ENCODE peak calls at places on chromosomes 16 and 17, in nine cellular contexts. P is ovary, S is upper lobe of left lung, J is A549, O is K562, M is tibial nerve, Q is SK-N-SH, B is transverse colon, R is stomach. I is an unnamed sample.

GRCh38 chr16:48535831-48536599 is 74.0 kb downstream of the N4BP1 start:
- DNase-seq in B (peak; percentile 36), O (no peak), J (no peak), Q (no peak), M (peak; percentile 34), S (peak; percentile 46), P (peak; percentile 58), R (no peak), I (peak; percentile 77)

GRCh38 chr16:53518550-53519416 is 15.8 kb upstream of the AKTIP start:
- DNase-seq in Q (no peak), R (peak; percentile 58), S (no peak), B (peak; percentile 71), O (no peak), M (no peak), P (no peak), J (no peak), I (no peak)

GRCh38 chr16:17481741-17482140 is 11.0 kb upstream of the XYLT1 start:
- DNase-seq in B (no peak), J (no peak), S (no peak), R (no peak), M (no peak), P (no peak), O (no peak), Q (no peak), I (no peak)

GRCh38 chr16:83588070-83588469 is 219.7 kb upstream of the HSBP1 start:
- DNase-seq in O (no peak), P (no peak), S (peak; percentile 35), J (no peak), Q (no peak), M (no peak), R (no peak), B (no peak), I (no peak)

GRCh38 chr16:57562669-57563486 is 20.4 kb downstream of the ADGRG5 start:
- DNase-seq in O (peak; percentile 37), J (no peak), S (peak; percentile 45), Q (no peak), P (no peak), R (no peak), M (no peak), B (no peak), I (no peak)

GRCh38 chr17:74493381-74493833 is 27.0 kb downstream of the CD300A start:
- DNase-seq in S (no peak), M (peak; percentile 42), B (peak; percentile 75), P (peak; percentile 56), Q (peak; percentile 81), J (peak; percentile 75), O (peak; percentile 68), R (peak; percentile 78), I (peak; percentile 78)

GRCh38 chr17:16407911-16408588 is 7.3 kb upstream of the TRPV2 start:
- DNase-seq in Q (peak; percentile 76), M (peak; percentile 65), O (no peak), J (peak; percentile 60), S (no peak), P (peak; percentile 70), B (peak; percentile 71), R (peak; percentile 78), I (no peak)

GRCh38 chr16:78310196-78310595 is 210.7 kb downstream of the WWOX start:
- DNase-seq in O (no peak), P (no peak), S (no peak), R (peak; percentile 43), M (no peak), Q (no peak), J (no peak), B (no peak), I (no peak)

GRCh38 chr17:41440531-41441033 is at the start of gene KRT38:
- DNase-seq in S (peak; percentile 51), Q (no peak), B (no peak), R (no peak), P (no peak), O (no peak), J (no peak), M (no peak), I (no peak)

GRCh38 chr17:41444640-41445039 is 3.9 kb upstream of the KRT38 start:
- DNase-seq in M (no peak), B (no peak), O (no peak), J (no peak), Q (no peak), P (no peak), S (no peak), R (no peak), I (no peak)

GRCh38 chr17:41446806-41447205 is 6.0 kb upstream of the KRT38 start:
- DNase-seq in S (no peak), R (no peak), B (no peak), J (no peak), Q (no peak), O (no peak), P (no peak), M (no peak), I (no peak)

GRCh38 chr17:41442772-41443171 is 2.0 kb upstream of the KRT38 start:
- DNase-seq in P (no peak), R (no peak), J (no peak), Q (no peak), B (no peak), S (no peak), M (no peak), O (no peak), I (no peak)

DNA sequence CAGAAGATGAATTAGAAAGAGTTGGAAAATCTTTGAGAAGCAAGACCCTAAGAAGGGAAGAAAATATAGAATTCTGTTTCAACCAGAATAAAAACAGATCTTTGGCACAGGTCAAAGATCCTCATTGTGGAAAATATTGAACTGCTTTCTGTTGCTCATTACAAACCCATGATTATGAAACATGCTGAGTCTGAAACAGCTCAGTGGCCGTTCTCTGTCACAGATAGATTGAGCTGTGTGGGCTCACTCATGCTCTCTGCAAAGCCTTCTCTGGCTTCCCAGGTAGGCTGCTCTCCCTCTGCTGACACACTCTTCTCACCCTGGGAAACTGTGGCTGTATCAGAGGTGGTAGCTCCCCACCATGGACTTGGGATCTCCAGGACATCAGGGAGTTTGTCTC is 3.4 kb upstream of the KRT38 start:
- DNase-seq in R (no peak), Q (no peak), S (no peak), O (no peak), J (no peak), P (no peak), M (no peak), B (no peak), I (no peak)
- TF ChIP-seq EP300 in R (no peak), Q (no peak), S (no peak), O (no peak), J (no peak), P (no peak), M (no peak), B (no peak), I (no peak)

DNA sequence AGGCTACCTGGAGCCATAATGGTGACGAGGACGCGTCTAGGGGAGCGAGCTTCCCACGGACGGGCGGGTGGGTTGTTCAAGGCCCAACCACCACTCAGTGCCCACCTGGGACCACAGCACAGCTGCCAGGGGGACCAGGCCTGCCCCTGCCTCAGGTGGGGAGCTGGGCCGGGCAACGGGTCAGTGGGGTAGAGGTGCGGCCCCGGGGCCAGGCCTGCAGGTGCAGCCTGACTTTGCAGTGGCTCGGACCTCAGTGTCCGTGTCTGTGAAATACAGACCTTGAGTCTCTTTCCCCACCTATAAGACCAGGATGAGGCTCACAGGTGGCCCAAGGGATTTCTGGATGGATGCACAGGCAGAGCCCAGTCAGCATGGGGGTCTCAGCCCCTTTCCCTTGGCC is 43.3 kb downstream of the ACTG1 start:
- DNase-seq in M (no peak), S (peak; percentile 69), O (no peak), R (no peak), P (no peak), B (no peak), J (no peak), Q (no peak), I (no peak)
- TF ChIP-seq EP300 in M (no peak), S (no peak), O (no peak), R (no peak), P (no peak), B (no peak), J (no peak), Q (no peak), I (no peak)

GRCh38 chr17:79975498-79976134 is 60.1 kb downstream of the TBC1D16 start:
- DNase-seq in P (peak; percentile 24), B (no peak), O (no peak), Q (no peak), R (no peak), J (no peak), M (no peak), S (peak; percentile 63), I (peak; percentile 45)

GRCh38 chr17:79977711-79978544 is 57.7 kb downstream of the TBC1D16 start:
- DNase-seq in O (no peak), S (peak; percentile 65), R (no peak), M (no peak), B (no peak), P (peak; percentile 76), Q (peak; percentile 26), J (no peak), I (peak; percentile 61)

GRCh38 chr17:79976451-79976850 is 59.2 kb downstream of the TBC1D16 start:
- DNase-seq in P (peak; percentile 23), J (no peak), B (no peak), O (no peak), Q (no peak), R (no peak), M (no peak), S (no peak), I (peak; percentile 66)

GRCh38 chr17:79977161-79977631 is 58.5 kb downstream of the TBC1D16 start:
- DNase-seq in J (no peak), S (no peak), O (no peak), Q (peak; percentile 15), B (no peak), R (no peak), P (peak; percentile 52), M (no peak), I (peak; percentile 75)

DNA sequence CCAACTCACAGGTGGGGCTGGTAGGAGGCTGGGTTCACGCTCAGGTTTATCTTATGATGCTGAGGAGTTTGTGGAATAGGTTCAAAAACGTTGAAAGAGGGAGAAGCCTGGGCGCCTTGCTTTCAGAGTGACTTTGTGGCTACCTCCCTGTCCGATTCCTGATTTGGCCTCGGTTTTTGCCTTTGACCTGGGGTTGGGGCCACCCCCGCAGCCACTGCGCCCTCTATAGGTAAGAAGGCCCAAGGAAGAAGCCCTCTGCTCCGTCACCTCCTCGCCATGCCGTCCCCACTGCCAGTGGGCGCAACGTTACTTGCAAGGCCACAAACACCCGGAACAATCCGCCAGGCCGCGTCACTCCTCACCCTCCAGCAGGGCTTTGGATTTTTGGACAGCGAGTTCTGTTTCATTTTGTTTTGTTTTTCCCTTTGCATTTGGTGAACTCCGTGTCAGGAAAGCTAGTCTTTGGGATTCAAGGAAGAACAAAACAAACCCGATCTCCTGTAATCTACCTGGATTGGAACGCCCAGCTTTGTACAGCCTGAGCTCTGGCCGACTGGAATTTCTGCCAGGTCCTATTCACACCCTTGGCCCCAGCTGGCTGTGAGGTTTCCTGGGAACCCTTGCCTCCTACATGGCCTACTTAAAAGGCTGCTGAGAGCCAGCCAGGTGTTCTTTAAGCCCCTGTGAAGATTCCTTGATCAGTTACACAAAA is 60.7 kb downstream of the TBC1D16 start:
- DNase-seq in M (no peak), O (peak; percentile 76), Q (peak; percentile 35), R (peak; percentile 71), S (no peak), B (no peak), P (peak; percentile 50), J (peak; percentile 33), I (peak; percentile 72)
- TF ChIP-seq EP300 in M (no peak), O (no peak), Q (no peak), R (no peak), S (no peak), B (no peak), P (no peak), J (no peak), I (no peak)

DNA sequence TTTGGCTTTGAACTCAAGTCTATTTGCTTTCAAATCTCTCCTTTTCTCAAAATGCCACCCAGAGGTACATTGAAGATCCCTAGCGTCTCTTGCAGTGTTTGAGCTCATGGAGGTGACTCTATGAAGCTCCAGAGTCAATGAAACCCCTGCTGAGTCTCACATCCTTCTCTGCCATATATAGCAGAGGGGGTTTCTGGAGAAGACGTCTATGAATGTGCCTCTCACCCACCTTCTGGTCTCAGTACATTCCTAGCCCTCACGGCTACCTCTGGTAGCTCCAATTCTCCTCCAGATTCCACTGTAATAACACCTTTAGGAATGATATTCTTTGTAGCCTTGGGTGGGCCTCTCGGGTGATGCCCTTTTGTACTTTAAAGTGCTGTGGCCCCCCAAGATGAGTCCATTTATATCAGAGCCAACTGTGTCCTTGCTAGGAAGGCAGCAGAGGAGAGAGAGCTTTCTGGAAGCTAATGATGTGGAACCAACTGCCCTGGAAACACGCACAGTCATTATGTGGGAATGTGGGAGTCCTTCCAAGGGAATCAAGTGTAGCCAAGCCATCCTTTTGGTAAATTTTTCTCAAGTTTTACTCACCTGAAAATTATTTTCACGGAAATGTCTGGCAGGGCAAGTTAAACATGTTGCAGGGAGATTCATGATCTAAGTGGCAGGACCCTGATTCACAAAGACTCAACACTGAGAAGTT is 123.4 kb downstream of the ASIC2 start:
- DNase-seq in S (no peak), J (peak; percentile 23), R (no peak), P (no peak), Q (no peak), O (no peak), M (no peak), B (no peak), I (no peak)
- TF ChIP-seq EP300 in S (no peak), J (no peak), R (no peak), P (no peak), Q (no peak), O (no peak), M (no peak), B (no peak), I (no peak)